ENCODE peak calls at places on chromosomes 16 and 17, in ten cellular contexts. G is mucosa of descending colon; A is lower lobe of right lung; H is stomach; W is GM23338; S is mammary epithelial cell; D is pancreas; O is CD8-positive, alpha-beta T cell; V is lung; N is lower leg skin. K is an unnamed sample.

GRCh38 chr17:44738214-44738906 is 20.4 kb upstream of the ADAM11 start:
- DNase-seq in V (no peak), A (no peak), D (no peak), O (no peak), H (no peak), W (no peak), N (no peak), G (no peak), S (peak; percentile 26), K (peak; percentile 17)

GRCh38 chr17:40346061-40346767 is 18.3 kb downstream of the GJD3 start:
- DNase-seq in S (no peak), O (no peak), W (peak; percentile 79), H (no peak), D (no peak), V (no peak), N (no peak), A (no peak), G (no peak), K (no peak)

GRCh38 chr16:53695070-53695469 is 8.6 kb downstream of the RPGRIP1L start:
- DNase-seq in G (no peak), O (no peak), N (no peak), H (no peak), S (peak; percentile 60), D (no peak), W (no peak), A (no peak), V (no peak), K (peak; percentile 81)

GRCh38 chr16:3467182-3467581 is 23.7 kb downstream of the NAA60 start:
- DNase-seq in D (no peak), O (no peak), N (no peak), S (no peak), G (no peak), V (no peak), H (no peak), W (no peak), A (no peak), K (no peak)

GRCh38 chr17:47324224-47325020 is 667 bp downstream of the EFCAB13 start:
- DNase-seq in N (peak; percentile 52), V (no peak), S (no peak), H (peak; percentile 63), A (peak; percentile 77), G (peak; percentile 56), W (peak; percentile 79), O (peak; percentile 45), D (peak; percentile 65), K (peak; percentile 51)

GRCh38 chr17:49687878-49688491 is 10.1 kb upstream of the SPOP start:
- DNase-seq in N (no peak), A (no peak), H (no peak), W (no peak), G (no peak), S (no peak), V (no peak), O (no peak), D (no peak), K (peak; percentile 71)

GRCh38 chr17:9098242-9098641 is 76.9 kb downstream of the NTN1 start:
- DNase-seq in V (no peak), S (no peak), A (no peak), O (no peak), N (no peak), G (no peak), W (no peak), D (no peak), H (no peak), K (no peak)

GRCh38 chr16:12901204-12901596 is 198 bp upstream of the SHISA9 start:
- DNase-seq in O (no peak), H (no peak), S (peak; percentile 62), N (no peak), A (no peak), G (no peak), V (no peak), W (peak; percentile 93), D (no peak), K (no peak)

GRCh38 chr16:25493136-25493811 is 198.5 kb upstream of the HS3ST4 start:
- DNase-seq in G (no peak), O (no peak), V (no peak), A (no peak), S (peak; percentile 41), D (no peak), N (no peak), W (no peak), H (no peak), K (no peak)

GRCh38 chr17:17751489-17751995 is 70.3 kb downstream of the RAI1 start:
- DNase-seq in A (no peak), G (no peak), V (no peak), N (no peak), D (no peak), O (peak; percentile 31), W (no peak), S (no peak), H (no peak), K (no peak)

GRCh38 chr16:21001262-21001661 is 100.7 kb downstream of the LYRM1 start:
- DNase-seq in A (no peak), S (no peak), H (no peak), O (no peak), N (no peak), D (no peak), G (peak; percentile 62), W (peak; percentile 80), V (no peak), K (peak; percentile 45)

GRCh38 chr16:72530434-72530833 is 358.5 kb upstream of the PMFBP1 start:
- DNase-seq in D (no peak), O (no peak), G (no peak), N (no peak), W (peak; percentile 17), S (peak; percentile 37), A (no peak), H (no peak), V (no peak), K (peak; percentile 97)

GRCh38 chr16:49743206-49743470 is 112.8 kb downstream of the ZNF423 start:
- DNase-seq in D (no peak), V (no peak), G (no peak), W (no peak), N (no peak), H (no peak), S (no peak), A (no peak), O (no peak), K (no peak)

GRCh38 chr16:2874584-2875362 is 8.2 kb upstream of the FLYWCH2 start:
- DNase-seq in W (peak; percentile 84), H (peak; percentile 83), V (peak; percentile 79), D (peak; percentile 65), G (peak; percentile 80), O (peak; percentile 49), N (peak; percentile 60), A (peak; percentile 90), S (peak; percentile 55), K (peak; percentile 84)

DNA sequence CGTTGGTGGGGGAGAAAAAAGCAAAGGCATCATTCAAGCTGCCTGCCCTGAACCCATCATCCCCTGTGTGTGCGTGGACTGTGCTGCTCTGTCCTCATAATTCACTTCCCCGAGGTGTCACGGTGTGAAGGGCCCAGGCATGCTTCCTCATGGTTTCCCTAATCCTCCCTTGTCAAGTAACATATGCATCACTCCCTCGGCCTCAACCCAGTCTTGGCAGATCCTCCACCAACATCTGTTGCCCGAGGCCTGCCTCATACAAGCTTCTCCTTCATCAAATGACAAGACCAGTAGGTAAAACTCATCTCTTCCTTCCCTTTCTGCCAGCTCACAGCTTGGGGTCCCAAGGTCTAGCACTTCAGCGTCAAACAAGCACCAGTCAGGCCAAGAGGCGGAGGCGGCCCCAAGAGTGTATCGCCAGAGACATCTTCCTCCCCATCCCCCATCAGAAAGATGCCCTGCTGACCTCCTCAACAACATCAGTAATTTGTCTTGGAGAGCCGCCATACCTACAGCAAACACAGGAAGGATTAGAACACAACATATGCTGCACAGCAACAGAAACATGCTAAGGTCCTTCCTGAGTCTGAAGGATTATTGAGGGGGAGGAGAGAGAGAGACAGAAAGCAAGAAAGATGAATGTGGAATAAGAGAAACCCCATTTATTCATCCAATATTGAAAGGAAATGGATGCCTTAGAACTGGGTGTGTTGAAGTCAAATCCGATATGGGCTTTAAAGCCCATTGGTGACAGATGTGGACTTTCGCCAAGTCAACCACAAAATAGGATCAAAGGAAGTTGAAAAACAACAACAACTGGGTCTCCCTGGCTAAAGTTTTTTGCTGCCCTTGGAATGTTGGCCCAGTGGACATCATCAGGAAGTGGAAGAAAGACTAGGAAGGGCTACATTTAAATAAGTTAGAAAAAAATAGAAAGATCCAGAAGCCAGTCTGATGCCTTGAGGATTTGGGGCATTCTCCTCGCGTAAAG is 38.4 kb downstream of the SOX9 start:
- DNase-seq in W (no peak), V (peak; percentile 34), O (no peak), N (no peak), A (no peak), H (no peak), S (no peak), D (no peak), G (no peak), K (peak; percentile 42)
- H3K4me3 ChIP-seq in W (no peak overlapping the region), V (no peak overlapping the region), O (no peak overlapping the region), N (no peak overlapping the region), A (no peak overlapping the region), H (no peak overlapping the region), S (no peak overlapping the region), D (no peak overlapping the region), G (no peak overlapping the region), K (no peak overlapping the region)

GRCh38 chr17:77546772-77547201 is 406.0 kb downstream of the SEC14L1 start:
- DNase-seq in G (peak; percentile 73), A (no peak), N (no peak), W (peak; percentile 79), S (no peak), D (no peak), V (no peak), H (no peak), O (no peak), K (no peak)
- TF ChIP-seq CTCF in G (no peak), A (no peak), N (no peak), W (no peak), S (no peak), D (no peak), V (no peak), H (no peak), O (no peak), K (no peak)

GRCh38 chr17:63623786-63624185 is 1.6 kb downstream of the MAP3K3 start:
- DNase-seq in D (no peak), W (no peak), H (no peak), N (no peak), G (no peak), A (no peak), S (no peak), O (no peak), V (no peak), K (no peak)
- H3K4me3 ChIP-seq in D (peak overlapping the region; percentile 57), W (peak overlapping the region; percentile 58), H (peak overlapping the region; percentile 71), N (no peak overlapping the region), G (no peak overlapping the region), A (peak overlapping the region; percentile 88), S (peak overlapping the region; percentile 91), O (peak overlapping the region; percentile 38), V (peak overlapping the region; percentile 31), K (peak overlapping the region; percentile 72)

DNA sequence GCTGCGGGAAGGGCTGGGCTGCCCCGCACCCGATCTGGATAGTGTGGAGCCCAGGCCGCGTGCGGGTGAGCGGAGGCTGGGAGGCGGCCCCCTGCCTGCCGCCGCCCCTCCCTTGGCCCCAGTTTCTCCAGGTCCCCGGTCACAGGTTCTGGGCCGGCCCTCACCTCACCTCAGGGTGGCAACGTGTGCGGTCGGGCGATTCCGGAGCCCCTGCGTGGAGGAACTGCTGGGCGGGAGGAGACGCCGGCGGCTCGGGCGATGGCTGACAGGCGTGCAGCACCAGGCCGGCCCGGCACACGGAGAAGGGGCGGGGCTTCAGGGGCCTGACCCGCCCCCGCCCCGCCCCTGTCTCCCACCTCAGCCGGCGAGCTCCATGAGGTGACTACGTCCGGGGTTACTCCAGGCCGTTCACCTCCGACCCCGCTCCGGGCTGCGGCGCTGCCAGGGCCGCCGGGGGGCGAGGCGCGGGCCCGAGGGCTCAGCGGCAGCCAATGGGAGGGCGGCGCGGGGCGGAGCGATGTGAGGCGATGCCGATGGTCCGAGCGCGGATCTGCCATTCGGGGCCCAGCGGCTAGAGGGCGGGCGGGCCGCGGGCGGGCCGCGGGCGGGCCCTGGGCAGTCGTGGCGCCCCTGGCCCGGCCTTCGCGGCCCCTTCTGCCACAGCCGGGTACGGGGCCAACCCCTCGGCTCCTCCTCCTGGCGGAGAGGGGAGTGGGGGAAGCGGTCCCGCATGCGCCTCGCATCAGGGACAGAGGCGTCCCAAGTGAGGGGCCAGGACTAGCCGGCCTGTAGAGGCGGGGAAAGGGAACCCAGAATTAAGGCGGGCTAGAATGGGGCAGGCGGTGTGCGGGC is 16.7 kb upstream of the C17orf78 start:
- DNase-seq in H (peak; percentile 95), D (peak; percentile 95), S (peak; percentile 90), G (peak; percentile 94), N (peak; percentile 85), V (peak; percentile 94), A (peak; percentile 97), W (peak; percentile 98), O (peak; percentile 82), K (peak; percentile 98)
- TF ChIP-seq CTCF in H (no peak), D (peak; percentile 9), S (no peak), G (peak; percentile 42), N (no peak), V (no peak), A (peak; percentile 46), W (no peak), O (no peak), K (peak; percentile 5)